ENCODE peak calls at places on chromosomes 1 and 21, in four cellular contexts. H is adrenal gland, T is lower lobe of right lung, O is fibroblast of lung. U is an unnamed sample.

GRCh38 chr1:17545354-17545753 is 5.9 kb downstream of the ARHGEF10L start:
- DNase-seq in H (no peak), O (peak; percentile 72), T (no peak), U (no peak)

GRCh38 chr1:33986389-33987095 is 122.7 kb downstream of the HMGB4 start:
- DNase-seq in H (peak; percentile 86), T (no peak), O (peak; percentile 16), U (no peak)

GRCh38 chr21:37230632-37231246 is 36.4 kb downstream of the VPS26C start:
- DNase-seq in T (no peak), H (no peak), O (no peak), U (peak; percentile 72)

GRCh38 chr21:34890724-34891609 is 158.1 kb downstream of the RUNX1 start:
- DNase-seq in T (peak; percentile 59), H (peak; percentile 13), O (peak; percentile 61), U (peak; percentile 75)

GRCh38 chr1:187306671-187307415 is 478.1 kb downstream of the PLA2G4A start:
- DNase-seq in O (no peak), T (no peak), H (no peak), U (no peak)

GRCh38 chr1:6248798-6249731 is 5.1 kb downstream of the HES3 start:
- DNase-seq in H (no peak), T (no peak), O (peak; percentile 44), U (peak; percentile 84)

GRCh38 chr1:63653971-63654370 is 60.8 kb downstream of the PGM1 start:
- DNase-seq in H (no peak), T (no peak), O (no peak), U (no peak)

GRCh38 chr1:228021526-228022030 is 14.8 kb downstream of the WNT3A start:
- DNase-seq in T (peak; percentile 52), O (peak; percentile 20), H (peak; percentile 4), U (peak; percentile 55)

GRCh38 chr21:37557261-37557950 is 190.8 kb downstream of the DYRK1A start:
- DNase-seq in T (no peak), H (no peak), O (no peak), U (no peak)

GRCh38 chr21:28227881-28228623 is 764.6 kb downstream of the LTN1 start:
- DNase-seq in H (no peak), O (peak; percentile 38), T (no peak), U (no peak)

GRCh38 chr1:197674286-197674685 is 101.0 kb downstream of the DENND1B start:
- DNase-seq in T (no peak), H (no peak), O (no peak), U (no peak)

GRCh38 chr1:168099314-168099920 is 37.3 kb downstream of the GPR161 start:
- DNase-seq in T (no peak), H (no peak), O (no peak), U (no peak)

GRCh38 chr1:167052389-167052788 is 37.8 kb downstream of the GPA33 start:
- DNase-seq in O (no peak), T (no peak), H (no peak), U (no peak)

GRCh38 chr1:192700834-192701271 is 64.9 kb downstream of the RGS13 start:
- DNase-seq in H (no peak), O (peak; percentile 92), T (no peak), U (no peak)

GRCh38 chr21:20443558-20444155 is 554.6 kb upstream of the NCAM2 start:
- DNase-seq in O (no peak), H (no peak), T (no peak), U (no peak)

GRCh38 chr1:61287014-61287413 is 204.7 kb downstream of the NFIA start:
- DNase-seq in O (no peak), T (no peak), H (no peak), U (no peak)

GRCh38 chr1:22936681-22937080 is 36.0 kb downstream of the LACTBL1 start:
- DNase-seq in H (no peak), T (no peak), O (no peak), U (no peak)

GRCh38 chr1:73162576-73162975 is 880.2 kb upstream of the NEGR1 start:
- DNase-seq in T (no peak), H (peak; percentile 13), O (no peak), U (no peak)

GRCh38 chr1:235056937-235057336 is 71.7 kb downstream of the TOMM20 start:
- DNase-seq in T (peak; percentile 24), O (no peak), H (no peak), U (peak; percentile 22)

GRCh38 chr1:3347257-3348020 is 107.0 kb upstream of the ARHGEF16 start:
- DNase-seq in H (no peak), T (no peak), O (no peak), U (no peak)

GRCh38 chr1:3348196-3348865 is 106.1 kb upstream of the ARHGEF16 start:
- DNase-seq in O (no peak), H (no peak), T (no peak), U (no peak)

GRCh38 chr1:3349968-3350299 is 104.5 kb upstream of the ARHGEF16 start:
- DNase-seq in O (no peak), T (no peak), H (no peak), U (no peak)

GRCh38 chr1:3350441-3351261 is 103.8 kb upstream of the ARHGEF16 start:
- DNase-seq in O (no peak), H (no peak), T (no peak), U (no peak)

DNA sequence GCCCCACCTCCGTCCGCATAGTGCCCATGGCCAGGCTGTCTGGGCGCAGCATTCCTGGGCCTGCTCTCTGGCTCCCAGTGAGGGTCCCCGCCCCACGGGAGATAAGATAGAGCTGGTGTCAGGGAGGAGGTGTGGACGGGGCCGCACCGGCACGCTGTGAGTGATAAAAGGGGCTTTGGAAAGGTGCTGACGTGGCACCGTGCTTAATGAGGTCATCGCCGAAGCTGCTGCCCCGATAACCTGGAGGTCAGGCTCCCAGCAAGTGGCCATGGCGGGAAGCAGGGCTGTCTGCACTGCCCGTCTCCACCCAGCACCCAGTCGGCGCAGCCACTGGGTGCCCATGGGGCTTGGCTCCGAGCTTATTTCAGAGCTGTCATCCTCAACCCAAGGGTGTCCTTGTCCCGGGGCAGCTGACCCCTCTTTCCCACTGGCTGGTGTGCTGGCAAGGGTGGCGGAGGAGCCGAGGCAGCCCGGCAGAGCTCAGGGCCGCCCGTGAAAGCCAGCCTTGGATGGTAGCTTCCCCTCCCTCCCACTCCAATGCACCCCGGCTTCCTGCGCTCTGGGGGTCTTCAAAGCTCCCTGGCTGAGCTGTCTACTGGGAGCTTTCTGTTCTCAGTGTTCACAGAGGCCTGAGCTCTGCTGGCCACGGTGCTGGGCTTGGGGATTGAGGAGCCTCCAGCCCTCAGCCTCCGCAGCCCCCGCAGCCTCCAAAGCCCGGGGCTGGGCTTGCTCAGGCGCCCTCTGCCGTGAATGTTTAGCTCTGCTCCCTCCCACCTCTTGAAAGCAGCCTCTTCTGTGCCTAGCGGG is 105.1 kb upstream of the ARHGEF16 start:
- DNase-seq in T (no peak), H (no peak), O (no peak), U (no peak)
- TF ChIP-seq CTCF in T (peak; percentile 11), H (no peak), O (no peak), U (no peak)

DNA sequence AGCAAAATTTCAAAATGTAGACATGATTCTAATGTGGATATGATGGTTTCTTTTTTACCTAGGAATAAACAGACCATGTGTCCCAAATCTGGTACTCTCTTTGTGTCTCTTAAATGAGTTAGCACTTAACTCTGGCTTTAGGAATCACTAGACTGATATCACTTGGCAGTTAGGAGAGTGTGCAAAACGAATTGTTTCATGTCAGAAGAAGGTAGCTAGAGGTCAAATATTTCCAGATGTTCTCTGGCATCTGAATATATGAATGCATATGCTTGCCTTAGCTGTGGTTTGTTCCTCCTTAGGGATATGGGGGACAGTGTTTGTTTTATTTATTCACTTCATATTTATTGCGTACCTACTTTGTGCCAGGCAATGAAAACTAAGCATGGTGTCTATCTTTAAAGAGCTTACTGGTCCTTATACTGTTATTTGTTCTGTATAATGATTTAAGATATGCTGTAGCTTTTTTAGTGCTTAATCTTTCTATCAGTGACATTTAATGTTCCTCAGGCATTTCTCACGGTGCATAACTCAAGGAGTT is 65.2 kb downstream of the LRRC8C start:
- DNase-seq in T (no peak), O (no peak), H (no peak), U (no peak)
- H3K4me1 ChIP-seq in T (peaks cover 38% of the 10 kb centered on the region), O (no peaks in the 10 kb centered on the region), H (peaks cover 36% of the 10 kb centered on the region), U (no peaks in the 10 kb centered on the region)

GRCh38 chr1:7767176-7767575 is 3.9 kb upstream of the VAMP3 start:
- DNase-seq in H (no peak), T (no peak), O (no peak), U (no peak)
- H3K27ac ChIP-seq in H (no peak overlapping the region), T (no peak overlapping the region), O (no peak overlapping the region), U (no peak overlapping the region)

GRCh38 chr1:182806015-182806678 is 16.6 kb downstream of the NPL start:
- DNase-seq in H (no peak), O (no peak), T (no peak), U (no peak)
- TF ChIP-seq CTCF in H (no peak), O (no peak), T (no peak), U (no peak)

GRCh38 chr1:89286549-89287181 is 14.0 kb upstream of the GBP5 start:
- DNase-seq in T (no peak), H (no peak), O (no peak), U (no peak)
- H3K4me1 ChIP-seq in T (peaks cover 16% of the 10 kb centered on the region), H (peaks cover 12% of the 10 kb centered on the region), O (no peaks in the 10 kb centered on the region), U (peaks cover 2% of the 10 kb centered on the region)

DNA sequence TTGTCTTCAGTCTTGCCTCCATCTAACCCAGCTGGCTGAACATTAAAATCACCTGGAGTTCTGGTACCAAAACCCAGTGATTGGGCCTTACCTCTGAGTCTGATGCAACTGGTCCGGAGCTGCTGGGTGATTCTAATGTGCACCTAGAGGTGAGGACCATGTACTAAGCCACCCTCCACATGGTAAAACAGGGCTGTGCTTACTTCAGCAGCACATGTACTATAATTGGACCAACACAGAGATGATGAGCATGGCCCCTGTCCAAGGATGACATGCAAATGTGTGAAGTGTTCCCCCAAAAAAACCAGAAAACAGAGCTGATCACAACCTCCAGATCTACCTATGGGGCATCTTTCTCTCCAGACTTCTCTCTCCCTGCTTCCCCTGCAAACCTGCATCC is 37.0 kb downstream of the ELK4 start:
- DNase-seq in T (no peak), H (no peak), O (no peak), U (no peak)
- H3K27ac ChIP-seq in T (no peak overlapping the region), H (no peak overlapping the region), O (no peak overlapping the region), U (no peak overlapping the region)

U was measured in kidney.